ENCODE peak calls at places on chromosomes 4 and X, in nine cellular contexts. R is nephron progenitor cell, X is neural crest cell, J is retinal pigment epithelial cell, D is endodermal cell, H is epithelial cell of proximal tubule, O is lower lobe of right lung, Q is HFFc6, U is GM12865. P is an unnamed sample.

GRCh38 chrX:3962511-3963350 is 249.3 kb upstream of the PRKX start:
- DNase-seq in U (peak; percentile 4), R (peak; percentile 31), X (peak; percentile 51), J (no peak), H (no peak), Q (no peak), O (no peak), D (peak; percentile 68), P (peak; percentile 83)

GRCh38 chr4:118313098-118313497 is 39.7 kb downstream of the PRSS12 start:
- DNase-seq in O (no peak), D (peak; percentile 50), H (no peak), X (no peak), U (peak; percentile 2), Q (no peak), J (no peak), R (peak; percentile 8), P (no peak)

GRCh38 chr4:25443851-25444250 is 66.8 kb downstream of the ANAPC4 start:
- DNase-seq in O (no peak), D (no peak), R (no peak), X (no peak), U (no peak), Q (no peak), J (no peak), H (no peak), P (no peak)

GRCh38 chr4:10296730-10297129 is 160.5 kb downstream of the ZNF518B start:
- DNase-seq in O (no peak), H (peak; percentile 41), Q (peak; percentile 85), D (peak; percentile 53), J (peak; percentile 57), X (peak; percentile 20), R (no peak), U (no peak), P (no peak)

GRCh38 chr4:94833394-94833793 is 75.6 kb downstream of the BMPR1B start:
- DNase-seq in H (no peak), Q (no peak), J (no peak), O (no peak), D (no peak), R (no peak), X (no peak), U (no peak), P (no peak)

GRCh38 chr4:140071806-140072205 is 82.2 kb downstream of the MAML3 start:
- DNase-seq in U (peak; percentile 53), D (no peak), O (no peak), H (no peak), Q (peak; percentile 54), J (no peak), R (no peak), X (no peak), P (no peak)

GRCh38 chr4:140427104-140427918 is at the start of gene CLGN:
- DNase-seq in J (peak; percentile 44), R (peak; percentile 95), D (peak; percentile 97), H (no peak), Q (no peak), U (peak; percentile 73), X (peak; percentile 89), O (peak; percentile 73), P (peak; percentile 87)

GRCh38 chr4:41930139-41930831 is 4.9 kb upstream of the TMEM33 start:
- DNase-seq in D (no peak), Q (no peak), J (no peak), U (no peak), R (no peak), X (no peak), H (no peak), O (no peak), P (no peak)

GRCh38 chrX:24424948-24425347 is 40.1 kb upstream of the PDK3 start:
- DNase-seq in U (no peak), O (no peak), J (no peak), H (no peak), X (no peak), D (no peak), Q (peak; percentile 12), R (no peak), P (no peak)

GRCh38 chrX:103210056-103210455 is 4.9 kb upstream of the BEX4 start:
- DNase-seq in X (no peak), U (no peak), O (no peak), H (no peak), J (no peak), D (no peak), R (no peak), Q (no peak), P (no peak)

GRCh38 chrX:103212749-103213457 is 2.0 kb upstream of the BEX4 start:
- DNase-seq in Q (no peak), D (no peak), R (no peak), O (no peak), J (no peak), U (no peak), H (no peak), X (no peak), P (no peak)

GRCh38 chrX:103215037-103215767 is at the start of gene BEX4:
- DNase-seq in H (no peak), U (peak; percentile 68), J (peak; percentile 23), R (peak; percentile 85), D (peak; percentile 97), X (peak; percentile 67), O (peak; percentile 88), Q (peak; percentile 12), P (peak; percentile 85)

GRCh38 chrX:103215768-103216085 is 819 bp downstream of the BEX4 start:
- DNase-seq in O (no peak), X (no peak), D (peak; percentile 92), U (no peak), H (no peak), J (no peak), Q (no peak), R (no peak), P (peak; percentile 57)

GRCh38 chrX:103211012-103211715 is 3.7 kb upstream of the BEX4 start:
- DNase-seq in X (peak; percentile 38), U (peak; percentile 36), H (no peak), J (no peak), R (peak; percentile 36), Q (peak; percentile 10), O (no peak), D (peak; percentile 83), P (peak; percentile 68)
- TF ChIP-seq CTCF in X (peak; percentile 66), U (peak; percentile 36), H (peak; percentile 58), J (peak; percentile 57), R (peak; percentile 47), Q (peak; percentile 68), O (peak; percentile 45), D (peak; percentile 76), P (peak; percentile 70)

GRCh38 chr4:33160126-33160525 is 2440.0 kb downstream of the PCDH7 start:
- DNase-seq in X (no peak), U (no peak), J (no peak), H (no peak), O (no peak), Q (no peak), D (peak; percentile 42), R (no peak), P (peak; percentile 42)
- TF ChIP-seq CTCF in X (peak; percentile 46), U (no peak), J (peak; percentile 69), H (peak; percentile 64), O (peak; percentile 22), Q (peak; percentile 61), D (peak; percentile 76), R (peak; percentile 35), P (peak; percentile 51)

DNA sequence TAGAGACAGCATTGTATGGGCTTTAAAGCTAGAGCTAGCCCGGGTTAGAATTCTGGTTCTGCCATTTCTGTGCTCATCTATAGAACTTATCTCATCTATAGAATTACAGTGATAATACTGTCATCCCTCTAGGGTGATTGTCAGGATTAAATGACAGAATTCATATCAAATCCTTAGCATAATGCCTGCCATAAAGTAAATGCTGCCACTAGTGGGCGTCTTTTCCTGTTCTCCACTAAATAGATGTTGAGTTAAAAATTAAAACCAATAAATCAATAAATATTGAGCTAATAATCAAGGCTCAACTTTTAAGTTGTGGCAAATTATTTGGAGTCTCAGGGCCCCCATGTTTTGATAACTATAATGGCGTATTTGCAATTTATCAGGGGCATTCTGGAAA is 19.7 kb downstream of the GRIA3 start:
- DNase-seq in U (no peak), Q (no peak), H (no peak), R (no peak), D (no peak), X (no peak), J (no peak), O (no peak), P (no peak)
- TF ChIP-seq CTCF in U (no peak), Q (peak; percentile 61), H (no peak), R (no peak), D (peak; percentile 63), X (peak; percentile 22), J (no peak), O (no peak), P (peak; percentile 26)

GRCh38 chr4:38902695-38903094 is 35.1 kb downstream of the FAM114A1 start:
- DNase-seq in O (no peak), R (no peak), H (no peak), Q (no peak), D (no peak), X (no peak), J (no peak), U (peak; percentile 42), P (peak; percentile 54)
- TF ChIP-seq CTCF in O (peak; percentile 34), R (peak; percentile 27), H (peak; percentile 44), Q (peak; percentile 60), D (peak; percentile 59), X (peak; percentile 67), J (peak; percentile 9), U (peak; percentile 19), P (peak; percentile 57)